ENCODE peak calls at places on chromosomes 16 and 17, in ten cellular contexts. One of them, this sample, is unnamed.

GRCh38 chr16:23013484-23013883 is 135.8 kb downstream of the USP31 start:
- DNase-seq in NCI-H774: no peak
- DNase-seq in Right ventricle myocardium inferior: no peak
- DNase-seq in GM04504: no peak
- DNase-seq in T-helper 1 cell: no peak
- DNase-seq in activated CD4-positive, alpha-beta T cell treated with anti-CD3 and anti-CD28 coated beads for 48 hours: no peak
- DNase-seq in activated T-helper 1 cell treated with Interleukin-2 at 50 U/mL for 16 hours: no peak
- DNase-seq in activated CD4-positive, CD25-positive, alpha-beta regulatory T cell: no peak
- DNase-seq in ACHN: peak
- DNase-seq in globus pallidus: no peak
- DNase-seq in this sample: no peak

GRCh38 chr16:21162661-21163151 is 4.2 kb downstream of the LDAF1 start:
- DNase-seq in globus pallidus: no peak
- DNase-seq in activated CD4-positive, CD25-positive, alpha-beta regulatory T cell: no peak
- DNase-seq in NCI-H774: no peak
- DNase-seq in ACHN: peak
- DNase-seq in T-helper 1 cell: no peak
- DNase-seq in activated T-helper 1 cell treated with Interleukin-2 at 50 U/mL for 16 hours: no peak
- DNase-seq in GM04504: peak
- DNase-seq in Right ventricle myocardium inferior: peak
- DNase-seq in activated CD4-positive, alpha-beta T cell treated with anti-CD3 and anti-CD28 coated beads for 48 hours: no peak
- DNase-seq in this sample: no peak

GRCh38 chr16:49129935-49130334 is 151.7 kb downstream of the CBLN1 start:
- DNase-seq in NCI-H774: no peak
- DNase-seq in T-helper 1 cell: no peak
- DNase-seq in activated CD4-positive, alpha-beta T cell treated with anti-CD3 and anti-CD28 coated beads for 48 hours: no peak
- DNase-seq in Right ventricle myocardium inferior: no peak
- DNase-seq in globus pallidus: no peak
- DNase-seq in GM04504: no peak
- DNase-seq in activated CD4-positive, CD25-positive, alpha-beta regulatory T cell: no peak
- DNase-seq in activated T-helper 1 cell treated with Interleukin-2 at 50 U/mL for 16 hours: no peak
- DNase-seq in ACHN: no peak
- DNase-seq in this sample: no peak

GRCh38 chr17:36933174-36934143 is 3.8 kb upstream of the LHX1 start:
- DNase-seq in Right ventricle myocardium inferior: no peak
- DNase-seq in activated CD4-positive, CD25-positive, alpha-beta regulatory T cell: no peak
- DNase-seq in NCI-H774: no peak
- DNase-seq in activated CD4-positive, alpha-beta T cell treated with anti-CD3 and anti-CD28 coated beads for 48 hours: no peak
- DNase-seq in globus pallidus: no peak
- DNase-seq in ACHN: no peak
- DNase-seq in GM04504: no peak
- DNase-seq in activated T-helper 1 cell treated with Interleukin-2 at 50 U/mL for 16 hours: no peak
- DNase-seq in T-helper 1 cell: no peak
- DNase-seq in this sample: no peak

GRCh38 chr17:52027620-52028019 is 130.9 kb downstream of the CA10 start:
- DNase-seq in NCI-H774: no peak
- DNase-seq in GM04504: peak
- DNase-seq in activated T-helper 1 cell treated with Interleukin-2 at 50 U/mL for 16 hours: no peak
- DNase-seq in ACHN: peak
- DNase-seq in activated CD4-positive, alpha-beta T cell treated with anti-CD3 and anti-CD28 coated beads for 48 hours: no peak
- DNase-seq in activated CD4-positive, CD25-positive, alpha-beta regulatory T cell: no peak
- DNase-seq in globus pallidus: no peak
- DNase-seq in Right ventricle myocardium inferior: no peak
- DNase-seq in T-helper 1 cell: no peak
- DNase-seq in this sample: no peak

GRCh38 chr16:48619547-48619946 is 9.6 kb upstream of the N4BP1 start:
- DNase-seq in activated CD4-positive, CD25-positive, alpha-beta regulatory T cell: no peak
- DNase-seq in Right ventricle myocardium inferior: no peak
- DNase-seq in ACHN: no peak
- DNase-seq in activated T-helper 1 cell treated with Interleukin-2 at 50 U/mL for 16 hours: no peak
- DNase-seq in GM04504: no peak
- DNase-seq in activated CD4-positive, alpha-beta T cell treated with anti-CD3 and anti-CD28 coated beads for 48 hours: no peak
- DNase-seq in T-helper 1 cell: no peak
- DNase-seq in globus pallidus: no peak
- DNase-seq in NCI-H774: no peak
- DNase-seq in this sample: no peak

GRCh38 chr17:73835605-73836004 is 191.4 kb upstream of the SDK2 start:
- DNase-seq in ACHN: no peak
- DNase-seq in activated CD4-positive, alpha-beta T cell treated with anti-CD3 and anti-CD28 coated beads for 48 hours: no peak
- DNase-seq in activated T-helper 1 cell treated with Interleukin-2 at 50 U/mL for 16 hours: no peak
- DNase-seq in activated CD4-positive, CD25-positive, alpha-beta regulatory T cell: no peak
- DNase-seq in NCI-H774: no peak
- DNase-seq in globus pallidus: no peak
- DNase-seq in T-helper 1 cell: no peak
- DNase-seq in GM04504: no peak
- DNase-seq in Right ventricle myocardium inferior: no peak
- DNase-seq in this sample: no peak

GRCh38 chr16:89350701-89351380 is 133.3 kb downstream of the ZNF778 start:
- DNase-seq in activated CD4-positive, alpha-beta T cell treated with anti-CD3 and anti-CD28 coated beads for 48 hours: peak
- DNase-seq in activated T-helper 1 cell treated with Interleukin-2 at 50 U/mL for 16 hours: no peak
- DNase-seq in GM04504: no peak
- DNase-seq in T-helper 1 cell: no peak
- DNase-seq in Right ventricle myocardium inferior: no peak
- DNase-seq in NCI-H774: no peak
- DNase-seq in globus pallidus: no peak
- DNase-seq in ACHN: no peak
- DNase-seq in activated CD4-positive, CD25-positive, alpha-beta regulatory T cell: no peak
- DNase-seq in this sample: no peak

GRCh38 chr17:70276931-70277330 is 107.6 kb downstream of the KCNJ2 start:
- DNase-seq in T-helper 1 cell: no peak
- DNase-seq in Right ventricle myocardium inferior: no peak
- DNase-seq in ACHN: no peak
- DNase-seq in activated CD4-positive, CD25-positive, alpha-beta regulatory T cell: no peak
- DNase-seq in globus pallidus: no peak
- DNase-seq in activated T-helper 1 cell treated with Interleukin-2 at 50 U/mL for 16 hours: no peak
- DNase-seq in NCI-H774: no peak
- DNase-seq in GM04504: no peak
- DNase-seq in activated CD4-positive, alpha-beta T cell treated with anti-CD3 and anti-CD28 coated beads for 48 hours: no peak
- DNase-seq in this sample: no peak

GRCh38 chr17:80374039-80374731 is 40.8 kb upstream of the ENDOV start:
- DNase-seq in NCI-H774: no peak
- DNase-seq in activated CD4-positive, alpha-beta T cell treated with anti-CD3 and anti-CD28 coated beads for 48 hours: no peak
- DNase-seq in activated T-helper 1 cell treated with Interleukin-2 at 50 U/mL for 16 hours: no peak
- DNase-seq in ACHN: no peak
- DNase-seq in globus pallidus: no peak
- DNase-seq in GM04504: no peak
- DNase-seq in Right ventricle myocardium inferior: no peak
- DNase-seq in T-helper 1 cell: no peak
- DNase-seq in activated CD4-positive, CD25-positive, alpha-beta regulatory T cell: no peak
- DNase-seq in this sample: no peak

GRCh38 chr16:17566656-17567450 is 96.1 kb upstream of the XYLT1 start:
- DNase-seq in Right ventricle myocardium inferior: no peak
- DNase-seq in NCI-H774: no peak
- DNase-seq in T-helper 1 cell: no peak
- DNase-seq in activated CD4-positive, CD25-positive, alpha-beta regulatory T cell: no peak
- DNase-seq in globus pallidus: no peak
- DNase-seq in activated T-helper 1 cell treated with Interleukin-2 at 50 U/mL for 16 hours: no peak
- DNase-seq in GM04504: no peak
- DNase-seq in ACHN: no peak
- DNase-seq in activated CD4-positive, alpha-beta T cell treated with anti-CD3 and anti-CD28 coated beads for 48 hours: no peak
- DNase-seq in this sample: no peak

GRCh38 chr16:23134274-23134673 is 15.0 kb downstream of the USP31 start:
- DNase-seq in ACHN: no peak
- DNase-seq in activated CD4-positive, CD25-positive, alpha-beta regulatory T cell: no peak
- DNase-seq in globus pallidus: no peak
- DNase-seq in T-helper 1 cell: no peak
- DNase-seq in activated CD4-positive, alpha-beta T cell treated with anti-CD3 and anti-CD28 coated beads for 48 hours: no peak
- DNase-seq in NCI-H774: no peak
- DNase-seq in Right ventricle myocardium inferior: peak
- DNase-seq in GM04504: no peak
- DNase-seq in activated T-helper 1 cell treated with Interleukin-2 at 50 U/mL for 16 hours: no peak
- DNase-seq in this sample: no peak

GRCh38 chr16:54290203-54291106 is 3.9 kb upstream of the IRX3 start:
- DNase-seq in activated CD4-positive, alpha-beta T cell treated with anti-CD3 and anti-CD28 coated beads for 48 hours: no peak
- DNase-seq in ACHN: no peak
- DNase-seq in NCI-H774: no peak
- DNase-seq in activated CD4-positive, CD25-positive, alpha-beta regulatory T cell: no peak
- DNase-seq in GM04504: no peak
- DNase-seq in T-helper 1 cell: no peak
- DNase-seq in activated T-helper 1 cell treated with Interleukin-2 at 50 U/mL for 16 hours: no peak
- DNase-seq in globus pallidus: no peak
- DNase-seq in Right ventricle myocardium inferior: no peak
- DNase-seq in this sample: no peak

GRCh38 chr17:78416791-78417530 is 38.5 kb downstream of the PGS1 start:
- DNase-seq in Right ventricle myocardium inferior: peak
- DNase-seq in NCI-H774: no peak
- DNase-seq in ACHN: no peak
- DNase-seq in activated T-helper 1 cell treated with Interleukin-2 at 50 U/mL for 16 hours: no peak
- DNase-seq in globus pallidus: no peak
- DNase-seq in T-helper 1 cell: no peak
- DNase-seq in activated CD4-positive, CD25-positive, alpha-beta regulatory T cell: no peak
- DNase-seq in GM04504: no peak
- DNase-seq in activated CD4-positive, alpha-beta T cell treated with anti-CD3 and anti-CD28 coated beads for 48 hours: no peak
- DNase-seq in this sample: peak

GRCh38 chr16:89385712-89386111 is 104.6 kb downstream of the ANKRD11 start:
- DNase-seq in activated CD4-positive, alpha-beta T cell treated with anti-CD3 and anti-CD28 coated beads for 48 hours: no peak
- DNase-seq in activated T-helper 1 cell treated with Interleukin-2 at 50 U/mL for 16 hours: no peak
- DNase-seq in activated CD4-positive, CD25-positive, alpha-beta regulatory T cell: no peak
- DNase-seq in NCI-H774: no peak
- DNase-seq in T-helper 1 cell: no peak
- DNase-seq in Right ventricle myocardium inferior: no peak
- DNase-seq in ACHN: no peak
- DNase-seq in GM04504: no peak
- DNase-seq in globus pallidus: no peak
- DNase-seq in this sample: no peak

This sample was measured in left colon.